ENCODE peak calls at places on chromosome 1, in nine cellular contexts. R is CD4-positive, alpha-beta T cell; C is PC-9; S is CD14-positive monocyte; I is heart right ventricle; A is GM13976; M is cardiac fibroblast; Z is colonic mucosa; U is left lung. Q is an unnamed sample.

GRCh38 chr1:113684153-113684541 is 75.1 kb downstream of the PHTF1 start:
- DNase-seq in R (no peak), C (no peak), S (no peak), I (peak; percentile 53), A (no peak), M (peak; percentile 66), Z (peak; percentile 39), U (no peak), Q (no peak)

GRCh38 chr1:207673399-207673798 is 28.5 kb downstream of the CR1L start:
- DNase-seq in R (no peak), C (no peak), S (no peak), I (no peak), A (no peak), M (no peak), Z (no peak), U (no peak), Q (no peak)

GRCh38 chr1:90924982-90925381 is 96.9 kb downstream of the ZNF644 start:
- DNase-seq in R (no peak), C (no peak), S (no peak), I (no peak), A (no peak), M (no peak), Z (no peak), U (no peak), Q (no peak)

GRCh38 chr1:96643519-96643918 is 78.1 kb upstream of the PTBP2 start:
- DNase-seq in R (no peak), C (no peak), S (no peak), I (no peak), A (no peak), M (no peak), Z (no peak), U (no peak), Q (no peak)

GRCh38 chr1:155860939-155861496 is 1.7 kb downstream of the SYT11 start:
- DNase-seq in R (no peak), C (no peak), S (no peak), I (no peak), A (no peak), M (no peak), Z (no peak), U (no peak), Q (no peak)

GRCh38 chr1:107979088-107979487 is 14.1 kb upstream of the VAV3 start:
- DNase-seq in R (no peak), C (no peak), S (no peak), I (no peak), A (no peak), M (no peak), Z (no peak), U (no peak), Q (no peak)

GRCh38 chr1:167273027-167273800 is 52.5 kb downstream of the POU2F1 start:
- DNase-seq in R (no peak), C (no peak), S (no peak), I (peak; percentile 8), A (no peak), M (peak; percentile 53), Z (no peak), U (no peak), Q (no peak)

GRCh38 chr1:161209790-161210409 is 5.2 kb upstream of the FCER1G start:
- DNase-seq in R (peak; percentile 60), C (peak; percentile 79), S (peak; percentile 86), I (peak; percentile 83), A (peak; percentile 74), M (peak; percentile 81), Z (peak; percentile 73), U (peak; percentile 87), Q (peak; percentile 73)

GRCh38 chr1:110627763-110628162 is 21.6 kb upstream of the KCNA2 start:
- DNase-seq in R (no peak), C (no peak), S (no peak), I (no peak), A (no peak), M (no peak), Z (no peak), U (no peak), Q (no peak)

GRCh38 chr1:162498442-162498785 is 796 bp downstream of the UHMK1 start:
- DNase-seq in R (no peak), C (no peak), S (no peak), I (no peak), A (peak; percentile 26), M (peak; percentile 25), Z (no peak), U (no peak), Q (no peak)

GRCh38 chr1:212353181-212353580 is 61.5 kb downstream of the PACC1 start:
- DNase-seq in R (no peak), C (no peak), S (no peak), I (no peak), A (no peak), M (no peak), Z (no peak), U (no peak), Q (no peak)

GRCh38 chr1:38746966-38747600 is 112.5 kb downstream of the RRAGC start:
- DNase-seq in R (no peak), C (no peak), S (no peak), I (no peak), A (no peak), M (no peak), Z (no peak), U (no peak), Q (no peak)

GRCh38 chr1:151282883-151283725 is 1.0 kb downstream of the ZNF687 start:
- DNase-seq in R (no peak), C (peak; percentile 43), S (peak; percentile 79), I (peak; percentile 32), A (peak; percentile 62), M (no peak), Z (peak; percentile 42), U (peak; percentile 83), Q (no peak)

GRCh38 chr1:22826630-22827580 is 116.3 kb downstream of the EPHB2 start:
- DNase-seq in R (no peak), C (peak; percentile 75), S (no peak), I (peak; percentile 29), A (no peak), M (no peak), Z (no peak), U (no peak), Q (no peak)

GRCh38 chr1:244496186-244496585 is 35.1 kb downstream of the CATSPERE start:
- DNase-seq in R (no peak), C (peak; percentile 35), S (no peak), I (no peak), A (no peak), M (no peak), Z (no peak), U (no peak), Q (no peak)

GRCh38 chr1:24996983-24997893 is 67.2 kb upstream of the RUNX3 start:
- DNase-seq in R (no peak), C (no peak), S (no peak), I (no peak), A (peak; percentile 78), M (no peak), Z (no peak), U (no peak), Q (no peak)

GRCh38 chr1:66652556-66652955 is 99.7 kb upstream of the DYNLT5 start:
- DNase-seq in R (no peak), C (no peak), S (no peak), I (no peak), A (no peak), M (peak; percentile 9), Z (no peak), U (no peak), Q (no peak)

DNA sequence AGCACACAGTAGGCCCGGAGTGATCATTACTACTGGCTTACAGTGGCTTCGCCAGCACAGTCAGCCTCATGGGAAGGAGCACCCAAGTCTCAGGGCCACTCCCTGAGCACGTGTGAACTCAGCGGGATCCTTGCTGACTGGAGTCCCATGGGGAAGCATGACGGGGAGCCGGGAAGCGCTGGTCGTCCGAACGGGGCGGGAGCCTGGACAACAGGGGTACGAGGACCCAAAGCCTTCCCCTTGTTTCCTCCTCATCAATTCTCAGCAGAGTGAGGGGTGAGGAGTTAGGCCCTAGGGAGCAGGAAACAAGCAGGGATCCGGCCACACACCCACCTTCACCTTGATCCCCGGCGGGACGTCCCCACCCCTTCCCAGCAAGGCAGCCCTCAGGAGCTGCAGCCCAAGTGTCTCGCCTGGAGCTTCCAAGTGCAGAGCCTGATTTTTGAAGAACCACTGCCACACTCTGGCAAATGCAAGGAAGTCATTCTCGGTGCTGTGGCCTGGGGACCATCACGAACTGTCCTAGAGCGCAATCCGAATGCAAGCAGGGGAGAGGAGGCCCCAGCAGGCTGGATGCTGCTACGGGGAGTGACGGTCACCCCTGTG is 35.5 kb downstream of the TOMM20 start:
- DNase-seq in R (no peak), C (peak; percentile 51), S (no peak), I (peak; percentile 72), A (peak; percentile 49), M (peak; percentile 86), Z (peak; percentile 68), U (no peak), Q (peak; percentile 30)
- TF ChIP-seq CTCF in R (no peak), C (no peak), S (no peak), I (no peak), A (peak; percentile 48), M (peak; percentile 52), Z (no peak), U (no peak), Q (no peak)

DNA sequence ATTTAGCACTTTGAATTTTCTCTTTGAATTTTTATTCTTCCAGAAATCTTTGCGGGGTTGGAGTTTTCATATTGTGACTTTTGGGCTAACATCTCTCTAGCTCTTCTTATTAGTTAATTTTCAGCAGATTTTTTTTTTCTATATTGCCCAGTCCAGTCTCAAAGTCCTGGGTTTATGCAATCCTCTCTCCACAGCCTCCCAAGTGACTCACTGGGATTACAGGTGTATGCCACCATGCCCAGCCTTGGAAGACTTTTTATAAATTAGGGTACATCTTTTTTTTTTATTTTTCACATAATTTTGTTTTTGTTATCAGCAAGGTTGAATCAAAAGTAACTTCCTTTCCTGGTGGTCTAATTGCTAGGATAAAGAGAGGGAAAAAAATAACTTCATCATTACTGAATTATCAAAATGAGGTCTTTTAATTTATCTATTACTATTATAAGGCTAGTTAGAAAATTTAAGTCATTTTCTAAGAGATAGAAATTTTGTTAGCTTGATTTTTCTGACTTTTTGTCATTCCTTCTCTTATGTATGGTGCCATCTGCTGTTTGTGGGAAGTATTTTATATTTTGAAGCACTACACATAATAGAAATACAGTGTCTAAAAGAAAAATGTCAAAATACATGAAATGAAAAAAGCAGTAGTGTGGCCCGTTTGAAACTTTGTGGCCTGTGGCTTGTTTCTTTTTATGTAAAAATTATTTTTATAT is 273.4 kb upstream of the CACYBP start:
- DNase-seq in R (no peak), C (no peak), S (no peak), I (no peak), A (no peak), M (peak; percentile 63), Z (no peak), U (no peak), Q (no peak)
- TF ChIP-seq CTCF in R (peak; percentile 59), C (peak; percentile 77), S (peak; percentile 54), I (peak; percentile 51), A (peak; percentile 25), M (peak; percentile 44), Z (no peak), U (no peak), Q (peak; percentile 76)

GRCh38 chr1:94527447-94528031 is 14.0 kb downstream of the F3 start:
- DNase-seq in R (no peak), C (peak; percentile 62), S (no peak), I (no peak), A (no peak), M (peak; percentile 47), Z (no peak), U (no peak), Q (no peak)
- TF ChIP-seq CTCF in R (no peak), C (peak; percentile 40), S (no peak), I (no peak), A (no peak), M (no peak), Z (no peak), U (no peak), Q (peak; percentile 43)

DNA sequence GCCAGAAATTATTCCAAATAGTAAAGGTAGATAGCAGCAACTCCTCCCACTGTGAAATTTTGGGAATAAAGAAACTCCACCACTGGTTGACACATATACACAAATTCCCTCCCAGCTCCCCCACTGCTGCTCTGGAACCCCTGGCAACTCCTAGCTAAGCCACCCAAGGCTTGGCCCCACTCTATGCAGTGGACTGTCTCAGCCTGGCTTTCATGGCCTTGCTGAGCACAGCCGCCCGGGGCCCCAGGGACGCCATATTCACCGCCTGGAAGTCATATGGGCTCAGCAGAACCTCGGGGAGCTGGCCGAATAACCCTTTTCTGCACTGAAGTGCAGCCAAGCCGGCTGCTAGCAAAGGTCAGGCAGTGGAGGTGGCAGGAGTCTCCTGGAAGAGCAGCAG is 15.4 kb upstream of the RBM34 start:
- DNase-seq in R (no peak), C (no peak), S (no peak), I (no peak), A (no peak), M (no peak), Z (no peak), U (no peak), Q (no peak)
- TF ChIP-seq CTCF in R (no peak), C (no peak), S (no peak), I (no peak), A (no peak), M (no peak), Z (no peak), U (no peak), Q (no peak)

Q was measured in neural crest cell.